ENCODE peak calls at places on chromosomes 4 and X, in seven cellular contexts. M, N, G, Q, H, J and L are unnamed samples.

GRCh38 chr4:175330236-175330635 is 412.1 kb downstream of the ADAM29 start:
- DNase-seq in N (no peak), Q (no peak), J (no peak), H (no peak), M (no peak), G (no peak), L (no peak)

GRCh38 chr4:13656569-13656988 is 29.1 kb upstream of the BOD1L1 start:
- DNase-seq in H (peak; percentile 49), G (no peak), J (peak; percentile 42), N (no peak), M (peak; percentile 41), Q (peak; percentile 48), L (no peak)

GRCh38 chr4:104772849-104773248 is 278.2 kb upstream of the CXXC4 start:
- DNase-seq in N (no peak), Q (no peak), G (no peak), J (no peak), H (no peak), M (no peak), L (no peak)

GRCh38 chr4:114562176-114562904 is 36.3 kb upstream of the UGT8 start:
- DNase-seq in M (no peak), G (no peak), Q (no peak), J (no peak), H (no peak), N (no peak), L (no peak)

GRCh38 chr4:14967982-14968381 is 34.3 kb upstream of the CPEB2 start:
- DNase-seq in G (no peak), H (no peak), Q (no peak), N (no peak), M (no peak), J (no peak), L (no peak)

GRCh38 chr4:71453516-71453915 is 114.7 kb downstream of the SLC4A4 start:
- DNase-seq in M (no peak), G (no peak), N (no peak), J (no peak), Q (no peak), H (no peak), L (no peak)

GRCh38 chrX:14936561-14936960 is 63.3 kb downstream of the MOSPD2 start:
- DNase-seq in J (no peak), Q (no peak), H (no peak), M (no peak), G (peak; percentile 37), N (peak; percentile 25), L (no peak)

GRCh38 chrX:152445926-152446325 is 5.2 kb downstream of the GABRA3 start:
- DNase-seq in J (no peak), M (no peak), G (no peak), N (no peak), H (no peak), Q (no peak), L (no peak)

GRCh38 chr4:189215574-189215973 is 725.1 kb upstream of the FRG1 start:
- DNase-seq in H (no peak), G (no peak), Q (no peak), M (no peak), J (no peak), N (no peak), L (no peak)

GRCh38 chr4:144658908-144659307 is 13.0 kb downstream of the HHIP start:
- DNase-seq in H (no peak), G (peak; percentile 44), N (peak; percentile 50), J (no peak), Q (no peak), M (no peak), L (no peak)

GRCh38 chrX:943035-943434 is 269.4 kb downstream of the CRLF2 start:
- DNase-seq in H (no peak), Q (no peak), J (no peak), G (no peak), N (no peak), M (no peak), L (no peak)

GRCh38 chrX:66408507-66408906 is 230.4 kb downstream of the EDA2R start:
- DNase-seq in J (no peak), Q (no peak), N (no peak), H (peak; percentile 3), M (no peak), G (no peak), L (no peak)

GRCh38 chr4:56859841-56860240 is 38.3 kb upstream of the SPINK2 start:
- DNase-seq in N (no peak), Q (no peak), J (no peak), G (no peak), M (no peak), H (no peak), L (no peak)

GRCh38 chr4:71827811-71828210 is 43.9 kb upstream of the GC start:
- DNase-seq in H (no peak), M (no peak), G (no peak), Q (no peak), J (no peak), N (no peak), L (no peak)

GRCh38 chr4:102598759-102599379 is 97.7 kb downstream of the NFKB1 start:
- DNase-seq in N (no peak), H (no peak), J (no peak), G (no peak), Q (no peak), M (no peak), L (no peak)

GRCh38 chr4:17865866-17866363 is 55.1 kb downstream of the NCAPG start:
- DNase-seq in J (no peak), G (no peak), M (no peak), H (no peak), Q (no peak), N (no peak), L (no peak)

GRCh38 chr4:128812360-128812958 is 3.0 kb downstream of the JADE1 start:
- DNase-seq in Q (peak; percentile 63), J (peak; percentile 38), H (peak; percentile 75), G (peak; percentile 17), M (peak; percentile 47), N (no peak), L (peak; percentile 39)

GRCh38 chr4:177519481-177520270 is 77.4 kb upstream of the AGA start:
- DNase-seq in J (no peak), H (no peak), G (no peak), Q (no peak), N (no peak), M (no peak), L (no peak)

GRCh38 chrX:85611926-85612325 is 232.5 kb upstream of the POF1B start:
- DNase-seq in G (no peak), Q (no peak), H (peak; percentile 1), N (no peak), M (no peak), J (no peak), L (no peak)

GRCh38 chr4:181046809-181047208 is 1196.4 kb upstream of the TENM3 start:
- DNase-seq in J (no peak), H (no peak), G (no peak), M (no peak), Q (no peak), N (no peak), L (no peak)

GRCh38 chr4:41427306-41427882 is 110.6 kb upstream of the LIMCH1 start:
- DNase-seq in H (no peak), J (no peak), G (no peak), M (no peak), Q (no peak), N (no peak), L (no peak)
- TF ChIP-seq CTCF in H (no peak), J (no peak), G (no peak), M (no peak), Q (no peak), N (no peak), L (no peak)

GRCh38 chr4:47590325-47590724 is 105.2 kb downstream of the ATP10D start:
- DNase-seq in G (no peak), M (no peak), Q (no peak), H (no peak), N (no peak), J (no peak), L (no peak)
- TF ChIP-seq CTCF in G (no peak), M (no peak), Q (no peak), H (no peak), N (no peak), J (no peak), L (no peak)

DNA sequence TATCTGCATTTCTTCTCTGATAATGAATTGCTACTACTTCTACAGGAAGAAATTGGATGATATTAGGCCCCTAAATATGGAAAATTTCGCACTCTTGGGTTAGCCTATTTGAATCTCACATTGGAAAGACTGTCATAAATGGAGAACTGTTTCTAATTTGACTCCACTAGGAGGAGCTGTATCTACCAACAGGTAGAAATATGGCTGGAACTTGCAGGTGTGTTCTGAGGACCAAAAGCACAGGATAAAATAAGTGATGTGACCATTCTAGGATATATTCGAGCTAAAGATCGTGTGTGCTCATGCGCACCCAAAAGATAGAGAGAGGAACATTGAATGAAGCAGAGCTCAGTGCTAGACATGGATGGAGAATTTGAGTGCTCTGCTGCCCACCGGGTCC is 4.8 kb upstream of the NKAP start:
- DNase-seq in G (no peak), H (no peak), J (no peak), N (no peak), Q (no peak), M (no peak), L (no peak)
- TF ChIP-seq CTCF in G (no peak), H (peak; percentile 67), J (no peak), N (no peak), Q (no peak), M (no peak), L (peak; percentile 12)

GRCh38 chrX:95718746-95719145 is 965.9 kb upstream of the DIAPH2 start:
- DNase-seq in H (no peak), N (no peak), Q (no peak), J (no peak), M (no peak), G (no peak), L (no peak)
- TF ChIP-seq CTCF in H (no peak), N (no peak), Q (no peak), J (no peak), M (no peak), G (no peak), L (no peak)